ENCODE peak calls at places on chromosomes 6 and 20, in seven cellular contexts. X, V, C, Z, G, R and J are unnamed samples.

GRCh38 chr6:11207199-11207968 is 25.1 kb downstream of the NEDD9 start:
- DNase-seq in C (no peak), R (no peak), Z (no peak), V (peak; percentile 96), G (peak; percentile 52), X (peak; percentile 50), J (peak; percentile 100)

GRCh38 chr6:13550656-13551055 is 23.7 kb upstream of the SIRT5 start:
- DNase-seq in Z (no peak), G (no peak), R (no peak), V (no peak), C (no peak), X (no peak), J (no peak)

GRCh38 chr6:27503436-27504030 is 30.6 kb upstream of the ZNF184 start:
- DNase-seq in V (peak; percentile 83), G (peak; percentile 56), C (peak; percentile 74), Z (no peak), X (no peak), R (peak; percentile 86), J (no peak)

GRCh38 chr20:59289994-59290393 is 10.4 kb upstream of the EDN3 start:
- DNase-seq in C (no peak), R (no peak), V (no peak), G (no peak), Z (no peak), X (no peak), J (no peak)

GRCh38 chr6:28408076-28408802 is 8.7 kb upstream of the ZSCAN12 start:
- DNase-seq in V (no peak), R (no peak), G (no peak), Z (no peak), X (no peak), C (no peak), J (no peak)

GRCh38 chr6:104940881-104941693 is 15.8 kb upstream of the LIN28B start:
- DNase-seq in G (peak; percentile 71), C (no peak), V (peak; percentile 33), X (peak; percentile 34), Z (peak; percentile 84), R (peak; percentile 54), J (no peak)

GRCh38 chr6:132972971-132973370 is 158.6 kb downstream of the RPS12 start:
- DNase-seq in R (no peak), Z (no peak), V (no peak), X (no peak), G (no peak), C (no peak), J (no peak)

GRCh38 chr20:41245086-41245707 is 72.3 kb downstream of the ZHX3 start:
- DNase-seq in Z (no peak), C (no peak), G (no peak), X (no peak), V (peak; percentile 52), R (no peak), J (no peak)

GRCh38 chr6:153032255-153032882 is 29.9 kb upstream of the MTRF1L start:
- DNase-seq in V (peak; percentile 66), C (peak; percentile 23), R (no peak), X (no peak), Z (no peak), G (no peak), J (no peak)

GRCh38 chr6:33613794-33614166 is 7.3 kb upstream of the ITPR3 start:
- DNase-seq in R (no peak), V (peak; percentile 42), Z (no peak), C (no peak), G (no peak), X (no peak), J (peak; percentile 36)

GRCh38 chr6:15386756-15387112 is 140.9 kb downstream of the JARID2 start:
- DNase-seq in C (no peak), R (no peak), Z (no peak), X (no peak), V (no peak), G (no peak), J (no peak)

GRCh38 chr6:86856937-86857563 is 80.3 kb upstream of the HTR1E start:
- DNase-seq in C (peak; percentile 58), Z (no peak), R (no peak), X (no peak), V (peak; percentile 43), G (peak; percentile 71), J (no peak)

DNA sequence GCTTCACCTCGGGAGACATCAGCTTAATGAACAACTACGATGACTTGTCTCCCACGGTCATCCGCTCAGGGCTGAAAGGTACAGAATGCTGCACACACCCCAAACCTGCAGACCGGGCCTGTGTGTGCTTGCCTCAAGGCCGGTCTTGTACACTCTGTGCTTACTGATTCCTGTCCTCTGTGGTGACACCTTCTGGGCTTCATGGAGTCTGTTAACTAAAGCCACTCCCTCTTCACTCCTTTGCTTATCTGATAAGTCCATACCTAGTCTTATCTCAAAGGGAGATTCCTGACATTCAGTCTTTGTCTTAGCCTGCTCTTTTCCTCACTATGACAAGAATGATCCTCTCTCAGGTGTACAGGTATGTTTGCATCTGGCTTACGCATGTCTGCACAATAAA is 107.7 kb upstream of the TMEM181 start:
- DNase-seq in Z (no peak), X (no peak), G (no peak), C (no peak), R (no peak), V (no peak), J (peak; percentile 50)
- H3K27ac ChIP-seq in Z (no peak overlapping the region), X (no peak overlapping the region), G (no peak overlapping the region), C (no peak overlapping the region), R (no peak overlapping the region), V (no peak overlapping the region), J (peak overlapping the region; percentile 23)

GRCh38 chr20:1374246-1374645 is 18.6 kb downstream of the FKBP1A start:
- DNase-seq in G (no peak), R (no peak), C (no peak), X (no peak), Z (no peak), V (peak; percentile 69), J (no peak)
- H3K27ac ChIP-seq in G (no peak overlapping the region), R (no peak overlapping the region), C (no peak overlapping the region), X (no peak overlapping the region), Z (no peak overlapping the region), V (peak overlapping the region; percentile 83), J (no peak overlapping the region)

DNA sequence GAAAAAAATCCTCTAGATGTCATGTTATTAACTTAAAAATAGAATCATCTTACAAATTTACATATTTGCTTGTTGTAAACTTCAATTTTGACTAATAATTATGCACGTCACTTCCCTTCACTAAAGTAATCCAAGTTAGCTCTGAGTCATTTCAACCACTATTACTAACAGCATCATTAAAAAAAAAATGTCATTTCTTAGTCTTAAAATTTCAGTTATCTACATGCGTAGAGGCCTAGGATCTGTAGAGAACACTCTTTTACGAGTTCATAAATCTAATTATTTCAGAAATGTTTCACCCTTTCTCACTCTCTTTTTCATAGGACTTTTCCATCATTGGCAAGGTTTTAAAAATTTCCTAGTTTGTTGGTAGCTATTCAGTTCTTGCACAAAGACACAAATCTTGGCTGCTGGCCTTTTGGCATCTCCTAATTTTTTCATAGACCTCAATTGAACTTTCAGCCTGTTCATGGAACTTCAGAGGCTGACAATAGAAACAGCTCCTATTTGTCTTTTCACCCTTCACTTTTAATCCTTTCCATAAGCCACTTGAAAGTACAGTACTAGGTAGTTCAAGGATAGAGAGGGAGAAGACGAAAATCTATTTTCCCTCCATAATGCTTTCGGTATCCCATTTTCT is 61.5 kb downstream of the OGFRL1 start:
- DNase-seq in V (peak; percentile 29), X (no peak), Z (no peak), C (no peak), R (no peak), G (no peak), J (no peak)
- H3K27ac ChIP-seq in V (no peak overlapping the region), X (no peak overlapping the region), Z (peak overlapping the region; percentile 56), C (no peak overlapping the region), R (no peak overlapping the region), G (no peak overlapping the region), J (no peak overlapping the region)

DNA sequence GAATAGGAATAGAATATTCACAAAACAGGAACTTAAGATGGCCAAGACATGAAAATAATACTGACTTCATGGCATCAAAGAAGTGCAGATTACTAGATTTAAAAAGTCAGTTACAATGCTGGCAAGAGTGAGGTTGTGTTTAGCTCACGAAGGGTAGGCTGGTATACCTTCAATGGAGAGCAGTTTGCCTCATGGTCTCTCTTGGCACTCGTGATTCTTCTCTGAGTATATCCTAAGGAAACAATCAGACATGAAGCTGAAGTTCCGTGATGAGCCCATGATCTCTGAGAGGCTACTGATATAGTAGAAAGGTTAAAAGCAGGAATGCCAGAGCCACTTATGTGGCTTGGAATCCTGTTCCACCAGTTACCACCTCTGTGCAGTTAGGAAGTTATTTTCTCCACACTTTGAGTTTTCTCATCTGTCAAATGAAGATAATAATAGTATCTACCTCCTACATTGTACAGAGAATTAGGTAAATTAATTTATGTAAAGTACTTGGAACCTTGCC is 7.2 kb downstream of the NCOA7 start:
- DNase-seq in R (no peak), G (no peak), C (no peak), Z (no peak), X (no peak), V (no peak), J (no peak)
- H3K27ac ChIP-seq in R (no peak overlapping the region), G (no peak overlapping the region), C (peak overlapping the region; percentile 97), Z (peak overlapping the region; percentile 70), X (no peak overlapping the region), V (no peak overlapping the region), J (peak overlapping the region; percentile 4)

GRCh38 chr6:111201764-111202163 is 114.5 kb downstream of the SLC16A10 start:
- DNase-seq in X (no peak), C (no peak), G (no peak), Z (no peak), V (no peak), R (no peak), J (no peak)
- H3K27ac ChIP-seq in X (no peak overlapping the region), C (no peak overlapping the region), G (no peak overlapping the region), Z (no peak overlapping the region), V (no peak overlapping the region), R (no peak overlapping the region), J (no peak overlapping the region)

GRCh38 chr20:62961799-62962198 is 9.3 kb downstream of the SLC17A9 start:
- DNase-seq in X (no peak), C (no peak), Z (peak; percentile 43), V (no peak), R (no peak), G (no peak), J (no peak)

GRCh38 chr20:62963614-62964397 is 11.3 kb downstream of the SLC17A9 start:
- DNase-seq in C (no peak), Z (peak; percentile 69), V (no peak), R (no peak), G (no peak), X (no peak), J (no peak)

GRCh38 chr20:62962891-62963613 is 10.5 kb downstream of the SLC17A9 start:
- DNase-seq in G (no peak), X (no peak), Z (peak; percentile 71), V (no peak), C (no peak), R (no peak), J (no peak)

GRCh38 chr20:62961310-62961783 is 8.8 kb downstream of the SLC17A9 start:
- DNase-seq in R (peak; percentile 53), C (no peak), V (no peak), Z (peak; percentile 63), X (no peak), G (peak; percentile 46), J (no peak)

DNA sequence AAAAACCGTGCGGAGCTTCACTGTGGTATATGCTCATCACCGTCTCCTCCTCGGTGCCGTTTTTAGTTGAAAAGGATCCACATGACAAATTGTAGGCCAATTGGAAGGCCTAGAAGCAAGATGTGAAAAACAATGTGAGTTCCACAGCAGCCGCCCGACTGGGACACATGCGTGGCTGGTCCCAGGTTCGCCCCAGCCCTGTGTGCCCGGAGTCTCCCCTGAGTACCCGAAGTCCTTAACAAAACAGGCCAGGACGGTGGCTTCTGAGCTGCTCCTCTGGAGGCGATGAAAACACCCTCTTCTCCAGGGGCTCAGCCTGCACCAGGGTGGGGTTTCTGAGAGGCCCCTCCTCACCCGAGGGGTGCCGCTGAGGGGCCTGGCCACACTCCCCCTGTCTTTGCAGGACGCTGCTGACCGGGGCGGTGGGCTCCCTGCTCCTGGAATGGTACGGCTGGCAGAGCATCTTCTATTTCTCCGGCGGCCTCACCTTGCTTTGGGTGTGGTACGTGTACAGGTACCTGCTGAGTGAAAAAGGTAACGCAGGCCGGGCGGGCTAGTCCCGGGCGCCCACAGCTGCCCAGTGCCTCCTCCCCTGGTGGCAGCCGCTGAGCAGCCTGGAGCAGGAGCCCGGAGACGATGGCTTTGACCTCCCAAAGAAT is 9.8 kb downstream of the SLC17A9 start:
- DNase-seq in Z (peak; percentile 64), G (no peak), R (no peak), X (no peak), V (no peak), C (no peak), J (no peak)
- H3K27ac ChIP-seq in Z (no peak overlapping the region), G (no peak overlapping the region), R (no peak overlapping the region), X (no peak overlapping the region), V (no peak overlapping the region), C (no peak overlapping the region), J (no peak overlapping the region)